ENCODE peak calls at places on chromosomes 12 and 14, in four cellular contexts. One of them, this sample, is unnamed.
A peak's percentile ranks its signal among the peaks of the same experiment; 100 is the strongest.

GRCh38 chr14:69079747-69080146 is 73.2 kb downstream of the DCAF5 start:
- DNase-seq in ovary: no peak
- DNase-seq in left ventricle myocardium inferior: no peak
- DNase-seq in progenitor cell of endocrine pancreas: no peak
- DNase-seq in this sample: no peak

GRCh38 chr12:67433393-67434175 is 164.4 kb downstream of the CAND1 start:
- DNase-seq in ovary: no peak
- DNase-seq in left ventricle myocardium inferior: no peak
- DNase-seq in progenitor cell of endocrine pancreas: no peak
- DNase-seq in this sample: no peak

GRCh38 chr12:40999212-40999611 is 188.9 kb upstream of the PDZRN4 start:
- DNase-seq in ovary: no peak
- DNase-seq in left ventricle myocardium inferior: no peak
- DNase-seq in progenitor cell of endocrine pancreas: no peak
- DNase-seq in this sample: no peak

GRCh38 chr12:9221476-9221875 is 13.3 kb upstream of the PZP start:
- DNase-seq in ovary: no peak
- DNase-seq in left ventricle myocardium inferior: no peak
- DNase-seq in progenitor cell of endocrine pancreas: no peak
- DNase-seq in this sample: no peak

GRCh38 chr14:80100681-80101080 is 110.6 kb downstream of the DIO2 start:
- DNase-seq in ovary: no peak
- DNase-seq in left ventricle myocardium inferior: no peak
- DNase-seq in progenitor cell of endocrine pancreas: no peak
- DNase-seq in this sample: no peak

GRCh38 chr14:101620039-101620788 is 58.9 kb downstream of the DIO3 start:
- DNase-seq in ovary: no peak
- DNase-seq in left ventricle myocardium inferior: no peak
- DNase-seq in progenitor cell of endocrine pancreas: no peak
- DNase-seq in this sample: no peak

GRCh38 chr12:117842630-117843029 is 126.2 kb downstream of the KSR2 start:
- DNase-seq in ovary: no peak
- DNase-seq in left ventricle myocardium inferior: no peak
- DNase-seq in progenitor cell of endocrine pancreas: no peak
- DNase-seq in this sample: no peak

GRCh38 chr12:132986885-132987225 is 688 bp downstream of the ZNF26 start:
- DNase-seq in ovary: no peak
- DNase-seq in left ventricle myocardium inferior: no peak
- DNase-seq in progenitor cell of endocrine pancreas: no peak
- DNase-seq in this sample: no peak

GRCh38 chr14:51394804-51395203 is 154.8 kb downstream of the TMX1 start:
- DNase-seq in ovary: no peak
- DNase-seq in left ventricle myocardium inferior: no peak
- DNase-seq in progenitor cell of endocrine pancreas: no peak
- DNase-seq in this sample: no peak

GRCh38 chr12:6341439-6342139 is at the start of gene TNFRSF1A:
- DNase-seq in ovary: peak; percentile 76
- DNase-seq in left ventricle myocardium inferior: peak; percentile 77
- DNase-seq in progenitor cell of endocrine pancreas: peak; percentile 34
- DNase-seq in this sample: no peak

GRCh38 chr12:120204171-120204570 is 3.3 kb upstream of the RPLP0 start:
- DNase-seq in ovary: no peak
- DNase-seq in left ventricle myocardium inferior: no peak
- DNase-seq in progenitor cell of endocrine pancreas: no peak
- DNase-seq in this sample: no peak

GRCh38 chr14:85060116-85060515 is 469.8 kb upstream of the FLRT2 start:
- DNase-seq in ovary: no peak
- DNase-seq in left ventricle myocardium inferior: no peak
- DNase-seq in progenitor cell of endocrine pancreas: no peak
- DNase-seq in this sample: no peak

GRCh38 chr12:56007892-56008471 is 10.9 kb downstream of the SUOX start:
- DNase-seq in ovary: peak; percentile 28
- DNase-seq in left ventricle myocardium inferior: no peak
- DNase-seq in progenitor cell of endocrine pancreas: no peak
- DNase-seq in this sample: no peak

GRCh38 chr14:100902295-100902694 is 1.2 kb downstream of the RTL1 start:
- DNase-seq in ovary: no peak
- DNase-seq in left ventricle myocardium inferior: no peak
- DNase-seq in progenitor cell of endocrine pancreas: no peak
- DNase-seq in this sample: no peak

GRCh38 chr14:104563742-104564615 is 15.6 kb upstream of the C14orf180 start:
- DNase-seq in ovary: peak; percentile 62
- DNase-seq in left ventricle myocardium inferior: peak; percentile 67
- DNase-seq in progenitor cell of endocrine pancreas: peak; percentile 79
- DNase-seq in this sample: peak; percentile 82

GRCh38 chr12:10331642-10332239 is 24.1 kb downstream of the KLRD1 start:
- DNase-seq in ovary: no peak
- DNase-seq in left ventricle myocardium inferior: no peak
- DNase-seq in progenitor cell of endocrine pancreas: no peak
- DNase-seq in this sample: no peak

GRCh38 chr14:102768223-102769048 is 8.8 kb upstream of the TRAF3 start:
- DNase-seq in ovary: no peak
- DNase-seq in left ventricle myocardium inferior: no peak
- DNase-seq in progenitor cell of endocrine pancreas: no peak
- DNase-seq in this sample: no peak

GRCh38 chr14:80658733-80659132 is 282.8 kb downstream of the CEP128 start:
- DNase-seq in ovary: no peak
- DNase-seq in left ventricle myocardium inferior: no peak
- DNase-seq in progenitor cell of endocrine pancreas: no peak
- DNase-seq in this sample: no peak

GRCh38 chr12:104793280-104793679 is 164.8 kb downstream of the SLC41A2 start:
- DNase-seq in ovary: peak; percentile 47
- DNase-seq in left ventricle myocardium inferior: no peak
- DNase-seq in progenitor cell of endocrine pancreas: no peak
- DNase-seq in this sample: no peak

GRCh38 chr12:14959126-14959440 is 2.3 kb downstream of the ARHGDIB start:
- DNase-seq in ovary: no peak
- DNase-seq in left ventricle myocardium inferior: no peak
- DNase-seq in progenitor cell of endocrine pancreas: no peak
- DNase-seq in this sample: no peak

GRCh38 chr12:51975196-51975595 is 23.7 kb downstream of the ACVR1B start:
- DNase-seq in ovary: no peak
- DNase-seq in left ventricle myocardium inferior: no peak
- DNase-seq in progenitor cell of endocrine pancreas: no peak
- DNase-seq in this sample: no peak

GRCh38 chr12:69836015-69836414 is 11.0 kb downstream of the MYRFL start:
- DNase-seq in ovary: no peak
- DNase-seq in left ventricle myocardium inferior: no peak
- DNase-seq in progenitor cell of endocrine pancreas: no peak
- DNase-seq in this sample: no peak

GRCh38 chr12:92369643-92370042 is 224.0 kb upstream of the BTG1 start:
- DNase-seq in ovary: no peak
- DNase-seq in left ventricle myocardium inferior: no peak
- DNase-seq in progenitor cell of endocrine pancreas: no peak
- DNase-seq in this sample: no peak

GRCh38 chr14:20469890-20470858 is 968 bp downstream of the PNP start:
- DNase-seq in ovary: no peak
- DNase-seq in left ventricle myocardium inferior: no peak
- DNase-seq in progenitor cell of endocrine pancreas: no peak
- DNase-seq in this sample: no peak

GRCh38 chr12:126389215-126389841 is 1324.1 kb downstream of the AACS start:
- DNase-seq in ovary: no peak
- DNase-seq in left ventricle myocardium inferior: no peak
- DNase-seq in progenitor cell of endocrine pancreas: no peak
- DNase-seq in this sample: no peak

GRCh38 chr12:109914461-109914860 is 14.4 kb downstream of the TCHP start:
- DNase-seq in ovary: no peak
- DNase-seq in left ventricle myocardium inferior: no peak
- DNase-seq in progenitor cell of endocrine pancreas: no peak
- DNase-seq in this sample: no peak

GRCh38 chr12:39931857-39932256 is 174.0 kb downstream of the SLC2A13 start:
- DNase-seq in ovary: no peak
- DNase-seq in left ventricle myocardium inferior: no peak
- DNase-seq in progenitor cell of endocrine pancreas: no peak
- DNase-seq in this sample: no peak

GRCh38 chr12:54749191-54749818 is 101.1 kb upstream of the DCD start:
- DNase-seq in ovary: no peak
- DNase-seq in left ventricle myocardium inferior: no peak
- DNase-seq in progenitor cell of endocrine pancreas: no peak
- DNase-seq in this sample: no peak

GRCh38 chr12:31023271-31023724 is 50.4 kb upstream of the DDX11 start:
- DNase-seq in ovary: no peak
- DNase-seq in left ventricle myocardium inferior: no peak
- DNase-seq in progenitor cell of endocrine pancreas: peak; percentile 5
- DNase-seq in this sample: peak; percentile 25

GRCh38 chr12:117344716-117345115 is 16.7 kb downstream of the NOS1 start:
- DNase-seq in ovary: no peak
- DNase-seq in left ventricle myocardium inferior: no peak
- DNase-seq in progenitor cell of endocrine pancreas: no peak
- DNase-seq in this sample: no peak

GRCh38 chr14:100609331-100609870 is 22.2 kb upstream of the BEGAIN start:
- DNase-seq in ovary: no peak
- DNase-seq in left ventricle myocardium inferior: no peak
- DNase-seq in progenitor cell of endocrine pancreas: no peak
- DNase-seq in this sample: no peak

GRCh38 chr14:54342806-54343205 is 54.0 kb upstream of the CDKN3 start:
- DNase-seq in ovary: no peak
- DNase-seq in left ventricle myocardium inferior: no peak
- DNase-seq in progenitor cell of endocrine pancreas: no peak
- DNase-seq in this sample: no peak

GRCh38 chr12:27623645-27624044 is 72.6 kb upstream of the REP15 start:
- DNase-seq in ovary: no peak
- DNase-seq in left ventricle myocardium inferior: no peak
- DNase-seq in progenitor cell of endocrine pancreas: no peak
- DNase-seq in this sample: no peak

GRCh38 chr12:103423061-103423473 is 72.7 kb downstream of the C12orf42 start:
- DNase-seq in ovary: no peak
- DNase-seq in left ventricle myocardium inferior: no peak
- DNase-seq in progenitor cell of endocrine pancreas: no peak
- DNase-seq in this sample: no peak

GRCh38 chr12:19482551-19483109 is 43.3 kb downstream of the AEBP2 start:
- DNase-seq in ovary: no peak
- DNase-seq in left ventricle myocardium inferior: no peak
- DNase-seq in progenitor cell of endocrine pancreas: no peak
- DNase-seq in this sample: no peak

DNA sequence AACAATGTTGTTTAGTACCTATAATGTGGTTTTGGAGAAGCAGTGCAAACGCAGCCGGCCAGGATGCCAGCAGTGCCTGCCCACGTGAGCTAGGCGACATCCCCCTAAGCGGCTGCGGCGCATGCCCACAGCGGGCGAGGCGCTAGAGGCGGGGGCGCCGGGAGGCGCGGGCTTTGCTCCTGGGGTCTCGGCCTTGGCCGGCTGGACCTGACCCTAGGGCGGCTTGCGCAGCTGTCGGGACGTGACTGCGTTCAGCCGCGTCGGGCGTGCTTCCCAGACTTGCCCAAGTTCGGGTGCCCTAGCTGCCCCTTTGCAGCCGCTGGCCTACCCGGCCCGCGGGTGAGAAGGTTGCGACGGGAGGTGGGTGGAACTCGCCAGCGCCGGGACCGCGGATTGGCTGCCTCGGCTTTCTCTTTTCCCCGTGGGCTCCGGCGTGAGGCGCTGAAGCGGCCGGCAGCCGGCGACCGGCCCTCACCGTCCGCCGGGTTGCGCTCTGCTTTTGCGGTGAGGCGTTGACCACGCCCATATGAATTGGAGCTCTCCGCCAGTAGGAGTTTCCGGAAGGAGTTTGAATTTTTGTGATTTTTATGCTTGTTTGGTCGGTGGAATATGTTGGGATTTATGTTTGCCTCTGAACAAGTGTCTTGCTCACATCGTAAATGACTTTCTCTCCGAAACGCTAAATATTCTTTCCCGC is at the start of gene TMEM19:
- DNase-seq in ovary: peak; percentile 82
- DNase-seq in left ventricle myocardium inferior: peak; percentile 92
- DNase-seq in progenitor cell of endocrine pancreas: peak; percentile 79
- DNase-seq in this sample: peak; percentile 65
- TF ChIP-seq CTCF in ovary: no peak
- TF ChIP-seq CTCF in left ventricle myocardium inferior: peak; percentile 44
- TF ChIP-seq CTCF in progenitor cell of endocrine pancreas: peak; percentile 29
- TF ChIP-seq CTCF in this sample: no peak

DNA sequence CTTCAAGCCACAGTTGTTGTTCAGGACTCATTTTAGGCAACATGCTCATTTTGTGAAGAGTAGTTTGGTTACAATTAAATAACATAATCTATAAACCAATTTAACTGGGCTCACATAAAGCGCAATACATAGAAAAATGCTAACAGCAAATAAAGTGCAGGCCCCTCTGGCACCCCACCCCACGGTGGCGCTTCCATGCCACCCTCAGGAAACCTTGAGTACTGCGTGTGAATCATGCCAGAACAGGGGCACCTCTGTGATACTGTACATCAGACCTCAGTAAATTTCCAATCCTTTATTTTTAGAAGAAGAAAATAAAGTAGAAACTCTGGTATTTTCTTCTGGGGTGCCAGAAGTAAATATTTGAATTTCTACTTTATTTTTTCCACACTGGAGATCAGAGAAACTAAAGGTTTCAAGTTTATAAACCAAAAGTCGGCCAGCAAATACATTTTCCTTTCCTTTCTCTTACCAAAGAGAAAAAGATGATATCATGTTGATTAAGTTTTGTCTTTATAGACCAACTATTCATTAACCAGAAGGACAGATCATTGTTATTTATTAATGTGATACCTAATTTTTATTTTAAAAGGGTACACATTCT is 316.8 kb downstream of the PAWR start:
- DNase-seq in ovary: no peak
- DNase-seq in left ventricle myocardium inferior: no peak
- DNase-seq in progenitor cell of endocrine pancreas: peak; percentile 18
- DNase-seq in this sample: peak; percentile 55
- TF ChIP-seq CTCF in ovary: peak; percentile 23
- TF ChIP-seq CTCF in left ventricle myocardium inferior: peak; percentile 65
- TF ChIP-seq CTCF in progenitor cell of endocrine pancreas: peak; percentile 74
- TF ChIP-seq CTCF in this sample: peak; percentile 60

GRCh38 chr12:94458882-94459772 is 540 bp downstream of the CEP83 start:
- DNase-seq in ovary: no peak
- DNase-seq in left ventricle myocardium inferior: no peak
- DNase-seq in progenitor cell of endocrine pancreas: no peak
- DNase-seq in this sample: no peak

GRCh38 chr12:94460594-94460959 is 910 bp upstream of the CEP83 start:
- DNase-seq in ovary: no peak
- DNase-seq in left ventricle myocardium inferior: no peak
- DNase-seq in progenitor cell of endocrine pancreas: no peak
- DNase-seq in this sample: no peak

GRCh38 chr12:94457331-94457730 is 2.3 kb downstream of the CEP83 start:
- DNase-seq in ovary: no peak
- DNase-seq in left ventricle myocardium inferior: no peak
- DNase-seq in progenitor cell of endocrine pancreas: no peak
- DNase-seq in this sample: no peak

GRCh38 chr12:94459773-94460593 is at the start of gene CEP83:
- DNase-seq in ovary: peak; percentile 97
- DNase-seq in left ventricle myocardium inferior: peak; percentile 98
- DNase-seq in progenitor cell of endocrine pancreas: peak; percentile 80
- DNase-seq in this sample: peak; percentile 87
- TF ChIP-seq CTCF in ovary: no peak
- TF ChIP-seq CTCF in left ventricle myocardium inferior: no peak
- TF ChIP-seq CTCF in progenitor cell of endocrine pancreas: no peak
- TF ChIP-seq CTCF in this sample: no peak

DNA sequence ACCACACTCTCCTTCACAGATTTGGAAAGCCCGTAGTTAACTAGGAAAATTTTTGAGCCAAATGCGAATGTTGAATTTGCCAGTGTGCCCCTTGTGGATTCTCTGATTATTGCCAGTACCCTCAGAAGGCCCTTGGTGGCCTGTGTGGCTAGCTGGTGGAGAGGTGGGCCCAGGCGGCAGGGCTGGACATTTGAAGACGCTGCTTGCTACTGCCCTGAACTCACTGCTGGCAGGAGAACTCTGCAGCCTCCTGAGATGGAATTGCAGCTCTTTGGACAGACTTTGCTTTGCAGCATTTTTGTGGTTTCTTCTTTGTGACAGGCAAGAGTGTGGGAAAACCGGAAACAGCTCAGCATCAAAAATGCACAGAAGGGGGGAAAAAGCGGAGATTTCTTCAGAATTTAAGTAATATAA is 97.6 kb downstream of the TGFB3 start:
- DNase-seq in ovary: no peak
- DNase-seq in left ventricle myocardium inferior: no peak
- DNase-seq in progenitor cell of endocrine pancreas: no peak
- DNase-seq in this sample: no peak
- TF ChIP-seq CTCF in ovary: no peak
- TF ChIP-seq CTCF in left ventricle myocardium inferior: peak; percentile 19
- TF ChIP-seq CTCF in progenitor cell of endocrine pancreas: peak; percentile 32
- TF ChIP-seq CTCF in this sample: no peak